ENCODE peak calls at places on chromosome 20, in ten cellular contexts. M is cardiac fibroblast, E is PC-9, S is epithelial cell of proximal tubule, K is AG04449, W is GM12878, V is IMR-90, H is GM23338, Y is breast epithelium, B is upper lobe of left lung. F is an unnamed sample.

GRCh38 chr20:58071991-58072390 is 156.5 kb downstream of the ANKRD60 start:
- DNase-seq in M (no peak), E (no peak), S (no peak), K (no peak), W (no peak), V (no peak), H (no peak), Y (no peak), B (no peak), F (no peak)

GRCh38 chr20:46367967-46368901 is 38.2 kb downstream of the ELMO2 start:
- DNase-seq in M (no peak), E (peak), S (no peak), K (no peak), W (no peak), V (no peak), H (no peak), Y (no peak), B (no peak), F (no peak)

GRCh38 chr20:36542019-36542488 is 735 bp downstream of the MYL9 start:
- DNase-seq in M (peak), E (no peak), S (no peak), K (no peak), W (no peak), V (peak), H (peak), Y (no peak), B (no peak), F (peak)

GRCh38 chr20:20241966-20242365 is 125.9 kb upstream of the INSM1 start:
- DNase-seq in M (no peak), E (no peak), S (no peak), K (no peak), W (no peak), V (no peak), H (no peak), Y (no peak), B (no peak), F (no peak)

GRCh38 chr20:43514062-43514971 is 6.8 kb downstream of the L3MBTL1 start:
- DNase-seq in M (peak), E (peak), S (peak), K (peak), W (peak), V (peak), H (peak), Y (peak), B (peak), F (peak)

GRCh38 chr20:25465398-25465797 is 57.9 kb downstream of the GINS1 start:
- DNase-seq in M (no peak), E (no peak), S (no peak), K (no peak), W (no peak), V (no peak), H (no peak), Y (no peak), B (no peak), F (no peak)

GRCh38 chr20:8983478-8984345 is 85.2 kb upstream of the PLCB4 start:
- DNase-seq in M (no peak), E (no peak), S (no peak), K (no peak), W (no peak), V (no peak), H (no peak), Y (no peak), B (no peak), F (no peak)

GRCh38 chr20:8757146-8757545 is 311.7 kb upstream of the PLCB4 start:
- DNase-seq in M (peak), E (no peak), S (peak), K (peak), W (no peak), V (peak), H (no peak), Y (no peak), B (no peak), F (peak)

GRCh38 chr20:62087227-62087626 is 21.5 kb upstream of the TAF4 start:
- DNase-seq in M (no peak), E (no peak), S (no peak), K (no peak), W (no peak), V (no peak), H (no peak), Y (no peak), B (no peak), F (no peak)

GRCh38 chr20:37630161-37630560 is 63.7 kb upstream of the CTNNBL1 start:
- DNase-seq in M (no peak), E (no peak), S (no peak), K (no peak), W (no peak), V (no peak), H (no peak), Y (no peak), B (no peak), F (no peak)

GRCh38 chr20:4544765-4545164 is 176.9 kb upstream of the PRND start:
- DNase-seq in M (no peak), E (no peak), S (no peak), K (peak), W (no peak), V (peak), H (no peak), Y (no peak), B (no peak), F (peak)

GRCh38 chr20:56427797-56428196 is 15.7 kb downstream of the CASS4 start:
- DNase-seq in M (no peak), E (no peak), S (no peak), K (no peak), W (no peak), V (no peak), H (no peak), Y (no peak), B (no peak), F (no peak)

GRCh38 chr20:43959079-43959919 is 44.6 kb downstream of the TOX2 start:
- DNase-seq in M (peak), E (no peak), S (no peak), K (no peak), W (no peak), V (no peak), H (no peak), Y (no peak), B (no peak), F (peak)

GRCh38 chr20:8608470-8608869 is 460.4 kb upstream of the PLCB4 start:
- DNase-seq in M (no peak), E (no peak), S (no peak), K (no peak), W (no peak), V (no peak), H (no peak), Y (no peak), B (no peak), F (no peak)

GRCh38 chr20:37417857-37418501 is 72.0 kb downstream of the SRC start:
- DNase-seq in M (no peak), E (no peak), S (no peak), K (no peak), W (no peak), V (peak), H (no peak), Y (no peak), B (no peak), F (peak)

GRCh38 chr20:48972816-48973215 is 51.3 kb downstream of the ARFGEF2 start:
- DNase-seq in M (no peak), E (no peak), S (no peak), K (no peak), W (no peak), V (no peak), H (no peak), Y (no peak), B (no peak), F (no peak)

GRCh38 chr20:19361801-19362200 is 149.4 kb downstream of the SLC24A3 start:
- DNase-seq in M (no peak), E (no peak), S (no peak), K (no peak), W (no peak), V (no peak), H (no peak), Y (no peak), B (no peak), F (no peak)

DNA sequence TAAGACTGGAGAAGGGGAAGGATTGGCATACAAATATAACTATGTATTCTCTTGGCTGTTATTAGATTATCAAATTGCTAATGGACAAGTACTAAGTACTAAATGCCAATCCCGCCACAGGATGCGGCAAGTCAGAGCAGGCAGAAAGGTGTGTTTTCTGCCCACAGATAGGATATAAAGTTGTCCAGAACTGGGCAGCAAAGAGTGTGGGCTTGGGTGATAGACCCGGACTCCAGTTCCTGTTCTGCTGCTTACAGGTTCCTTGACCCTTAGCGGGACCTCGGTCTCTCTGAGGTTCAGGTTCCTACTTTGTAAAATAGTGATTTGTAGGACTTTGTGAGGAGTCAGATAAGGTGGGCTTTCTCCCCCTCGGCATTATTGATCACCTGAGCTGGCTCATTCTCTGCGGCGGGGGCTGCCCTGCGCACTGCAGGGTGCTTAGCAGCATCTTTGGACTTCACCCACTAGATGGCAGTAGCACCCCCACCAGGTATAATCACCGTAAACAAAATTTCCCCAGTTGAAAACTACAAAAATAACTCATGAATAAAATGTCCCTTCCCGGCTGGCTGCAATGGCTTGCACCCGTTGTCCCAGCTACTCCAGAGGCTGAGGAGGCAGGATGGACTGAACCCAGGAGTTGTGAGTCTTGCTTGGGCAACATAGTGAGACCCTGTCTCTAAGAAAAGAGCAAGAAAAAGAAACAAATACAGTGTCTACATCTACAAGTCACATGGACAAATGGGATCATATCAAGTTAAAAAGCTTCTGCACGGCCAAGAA is 193.1 kb downstream of the DOK5 start:
- DNase-seq in M (peak), E (no peak), S (no peak), K (no peak), W (no peak), V (peak), H (peak), Y (no peak), B (peak), F (peak)
- TF ChIP-seq CTCF in M (peak), E (peak), S (peak), K (peak), W (peak), V (peak), H (peak), Y (no peak), B (no peak), F (peak)

GRCh38 chr20:63135411-63135810 is 80.5 kb downstream of the YTHDF1 start:
- DNase-seq in M (no peak), E (no peak), S (no peak), K (no peak), W (no peak), V (no peak), H (peak), Y (no peak), B (no peak), F (no peak)
- H3K4me3 ChIP-seq in M (no peak), E (no peak), S (no peak), K (no peak), W (no peak), V (no peak), H (no peak), Y (no peak), B (no peak), F (no peak)

DNA sequence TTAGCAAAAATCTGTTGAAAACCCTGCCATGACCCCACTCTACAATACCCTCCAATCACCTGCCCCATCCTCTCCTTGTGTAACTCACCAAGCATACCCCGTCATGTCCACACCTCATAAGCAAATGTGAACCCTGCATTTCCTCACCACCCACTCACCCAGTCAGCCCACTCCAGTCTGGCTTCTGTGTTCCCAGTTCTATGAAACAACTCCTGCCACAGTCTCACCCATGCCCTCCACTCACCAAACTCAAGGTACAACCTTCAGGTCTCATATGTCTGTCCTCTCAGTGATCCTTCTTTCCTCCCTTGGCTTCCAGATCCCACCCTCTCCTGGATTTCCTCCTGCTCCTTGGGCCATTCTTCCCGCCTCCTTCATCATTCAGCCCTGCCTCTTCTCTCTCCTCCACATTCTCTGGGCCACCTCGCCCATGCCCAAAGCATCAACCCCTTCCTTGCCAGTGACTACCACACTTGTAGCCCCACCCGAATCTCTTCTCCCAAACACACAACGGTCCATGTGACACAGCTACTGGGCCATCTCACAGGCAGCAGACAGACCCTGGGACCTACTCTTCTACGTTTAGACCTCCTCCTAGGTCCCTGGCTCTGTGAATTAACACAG is 8.8 kb downstream of the DDRGK1 start:
- DNase-seq in M (no peak), E (no peak), S (no peak), K (no peak), W (no peak), V (no peak), H (no peak), Y (no peak), B (no peak), F (no peak)
- TF ChIP-seq CTCF in M (no peak), E (no peak), S (no peak), K (no peak), W (no peak), V (no peak), H (no peak), Y (no peak), B (no peak), F (no peak)

DNA sequence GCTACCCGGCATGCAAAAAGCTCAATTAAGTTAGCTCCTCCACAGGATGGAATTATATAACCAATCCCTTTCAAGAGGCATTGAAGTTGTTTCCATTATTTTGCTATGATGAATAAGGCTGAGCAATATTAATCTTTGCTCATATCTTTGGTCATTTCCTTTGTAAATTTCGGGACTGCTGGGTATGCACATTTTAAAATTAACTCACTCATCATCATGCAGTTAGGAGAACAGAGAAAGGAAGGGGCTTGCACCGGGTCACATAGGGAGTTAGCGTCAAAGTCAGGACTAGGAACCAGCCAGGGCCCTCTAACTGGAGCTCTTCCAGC is 430 bp upstream of the FAM110A start:
- DNase-seq in M (no peak), E (no peak), S (no peak), K (no peak), W (no peak), V (no peak), H (no peak), Y (no peak), B (no peak), F (no peak)
- H3K4me3 ChIP-seq in M (peak), E (peak), S (peak), K (peak), W (peak), V (peak), H (peak), Y (peak), B (peak), F (peak)